ENCODE peak calls at places on chromosomes 16 and 17, in four cellular contexts. Y is uterus, Q is tibial artery, T is GM23338. V is an unnamed sample.

GRCh38 chr16:57480754-57481230 is 5.5 kb downstream of the DOK4 start:
- DNase-seq in Y (no peak), Q (peak), T (no peak), V (no peak)

GRCh38 chr17:28828294-28829040 is 14.1 kb downstream of the FAM222B start:
- DNase-seq in Y (no peak), Q (peak), T (no peak), V (no peak)

GRCh38 chr17:8956521-8956920 is 9.0 kb downstream of the PIK3R5 start:
- DNase-seq in Y (no peak), Q (no peak), T (no peak), V (no peak)

GRCh38 chr17:76523084-76524037 is 14.1 kb downstream of the CYGB start:
- DNase-seq in Y (peak), Q (no peak), T (peak), V (no peak)

GRCh38 chr16:88442811-88443576 is 10.1 kb upstream of the ZFPM1 start:
- DNase-seq in Y (peak), Q (peak), T (peak), V (peak)

GRCh38 chr16:54193656-54194007 is 93.0 kb downstream of the IRX3 start:
- DNase-seq in Y (peak), Q (peak), T (peak), V (peak)

GRCh38 chr16:57623251-57624043 is 5.0 kb upstream of the ADGRG1 start:
- DNase-seq in Y (peak), Q (no peak), T (peak), V (no peak)

GRCh38 chr16:19524356-19524865 is 669 bp downstream of the CCP110 start:
- DNase-seq in Y (no peak), Q (no peak), T (peak), V (no peak)

GRCh38 chr16:19294156-19294649 is 8.7 kb downstream of the CLEC19A start:
- DNase-seq in Y (peak), Q (peak), T (no peak), V (peak)

GRCh38 chr17:37614391-37614790 is 5.2 kb upstream of the SYNRG start:
- DNase-seq in Y (no peak), Q (no peak), T (no peak), V (no peak)

GRCh38 chr16:65062736-65063583 is 58.9 kb downstream of the CDH11 start:
- DNase-seq in Y (no peak), Q (no peak), T (no peak), V (no peak)

GRCh38 chr17:58786586-58787295 is 31.1 kb downstream of the PPM1E start:
- DNase-seq in Y (no peak), Q (no peak), T (no peak), V (no peak)

GRCh38 chr16:55615071-55615470 is 40.7 kb upstream of the SLC6A2 start:
- DNase-seq in Y (no peak), Q (no peak), T (no peak), V (no peak)

GRCh38 chr17:17971431-17972125 is 622 bp downstream of the TOM1L2 start:
- DNase-seq in Y (peak), Q (peak), T (no peak), V (peak)

GRCh38 chr17:27239046-27239445 is 54.9 kb upstream of the WSB1 start:
- DNase-seq in Y (no peak), Q (no peak), T (no peak), V (no peak)

GRCh38 chr17:72530409-72530808 is 409.6 kb downstream of the SOX9 start:
- DNase-seq in Y (no peak), Q (no peak), T (no peak), V (no peak)

GRCh38 chr17:75090871-75091854 is 3.4 kb downstream of the SLC16A5 start:
- DNase-seq in Y (no peak), Q (no peak), T (no peak), V (no peak)

GRCh38 chr17:68512967-68513474 is 791 bp downstream of the PRKAR1A start:
- DNase-seq in Y (no peak), Q (no peak), T (peak), V (peak)

GRCh38 chr17:68513932-68514331 is 1.7 kb downstream of the PRKAR1A start:
- DNase-seq in Y (no peak), Q (no peak), T (no peak), V (no peak)

GRCh38 chr17:68515238-68515637 is 3.0 kb downstream of the PRKAR1A start:
- DNase-seq in Y (no peak), Q (no peak), T (no peak), V (no peak)

GRCh38 chr17:68516732-68517131 is 4.5 kb downstream of the PRKAR1A start:
- DNase-seq in Y (no peak), Q (no peak), T (no peak), V (no peak)

GRCh38 chr17:68514809-68515208 is 2.6 kb downstream of the PRKAR1A start:
- DNase-seq in Y (no peak), Q (no peak), T (no peak), V (no peak)
- H3K4me3 ChIP-seq in Y (no peak), Q (peak), T (peak), V (peak)

GRCh38 chr17:44310188-44310587 is 1.8 kb downstream of the RUNDC3A start:
- DNase-seq in Y (no peak), Q (no peak), T (no peak), V (no peak)

GRCh38 chr17:44307387-44308186 is 814 bp upstream of the RUNDC3A start:
- DNase-seq in Y (no peak), Q (no peak), T (peak), V (no peak)

GRCh38 chr17:44308320-44308818 is at the start of gene RUNDC3A:
- DNase-seq in Y (peak), Q (peak), T (peak), V (peak)

GRCh38 chr17:44309472-44309871 is 1.1 kb downstream of the RUNDC3A start:
- DNase-seq in Y (no peak), Q (no peak), T (no peak), V (no peak)

GRCh38 chr17:44308865-44309264 is 464 bp downstream of the RUNDC3A start:
- DNase-seq in Y (no peak), Q (no peak), T (no peak), V (no peak)
- H3K4me3 ChIP-seq in Y (peak), Q (peak), T (peak), V (peak)

GRCh38 chr16:84594725-84595038 is 23.2 kb downstream of the COTL1 start:
- DNase-seq in Y (no peak), Q (no peak), T (peak), V (no peak)
- H3K4me3 ChIP-seq in Y (no peak), Q (no peak), T (no peak), V (no peak)

GRCh38 chr16:58685084-58685449 is 497 bp upstream of the SLC38A7 start:
- DNase-seq in Y (no peak), Q (no peak), T (no peak), V (no peak)
- H3K4me3 ChIP-seq in Y (peak), Q (peak), T (peak), V (peak)

GRCh38 chr17:50145532-50146229 is 4.8 kb downstream of the PPP1R9B start:
- DNase-seq in Y (no peak), Q (no peak), T (no peak), V (no peak)

GRCh38 chr17:50146230-50146926 is 4.1 kb downstream of the PPP1R9B start:
- DNase-seq in Y (no peak), Q (no peak), T (no peak), V (no peak)

GRCh38 chr17:50147841-50148225 is 2.6 kb downstream of the PPP1R9B start:
- DNase-seq in Y (no peak), Q (peak), T (no peak), V (no peak)

GRCh38 chr17:50148226-50149098 is 2.0 kb downstream of the PPP1R9B start:
- DNase-seq in Y (peak), Q (peak), T (peak), V (no peak)

GRCh38 chr17:50146927-50147640 is 3.4 kb downstream of the PPP1R9B start:
- DNase-seq in Y (no peak), Q (peak), T (no peak), V (no peak)
- H3K4me3 ChIP-seq in Y (peak), Q (peak), T (peak), V (peak)

GRCh38 chr16:68642047-68642435 is 3.1 kb upstream of the CDH3 start:
- DNase-seq in Y (no peak), Q (no peak), T (no peak), V (no peak)
- H3K4me3 ChIP-seq in Y (no peak), Q (no peak), T (peak), V (no peak)

DNA sequence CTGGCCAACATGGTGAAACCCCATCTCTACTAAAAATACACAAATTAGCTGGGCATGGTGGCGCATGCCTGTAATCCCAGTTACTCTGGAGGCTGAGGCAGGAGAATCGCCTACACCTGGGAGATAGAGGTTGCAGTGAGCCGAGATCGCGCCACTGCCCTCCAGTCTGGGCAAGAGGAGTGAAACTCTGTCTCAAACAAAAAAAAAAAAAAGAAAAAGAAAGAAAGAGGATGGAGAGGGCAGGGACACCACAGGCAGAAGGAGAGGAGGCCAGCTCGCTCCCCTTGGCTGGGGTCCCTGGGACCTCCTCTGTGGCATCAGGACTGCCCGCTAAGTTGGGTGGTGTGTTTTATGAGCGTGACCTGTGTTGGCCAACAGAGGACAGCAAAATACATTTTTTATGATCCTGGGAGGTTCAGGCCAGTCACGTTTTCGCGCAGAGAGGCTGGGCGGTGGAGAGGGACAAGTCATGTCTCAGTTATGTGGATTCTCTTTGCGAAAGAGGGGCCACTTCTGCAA is 229.6 kb downstream of the MRTFB start:
- DNase-seq in Y (peak), Q (peak), T (peak), V (peak)
- H3K4me3 ChIP-seq in Y (peak), Q (peak), T (peak), V (peak)

DNA sequence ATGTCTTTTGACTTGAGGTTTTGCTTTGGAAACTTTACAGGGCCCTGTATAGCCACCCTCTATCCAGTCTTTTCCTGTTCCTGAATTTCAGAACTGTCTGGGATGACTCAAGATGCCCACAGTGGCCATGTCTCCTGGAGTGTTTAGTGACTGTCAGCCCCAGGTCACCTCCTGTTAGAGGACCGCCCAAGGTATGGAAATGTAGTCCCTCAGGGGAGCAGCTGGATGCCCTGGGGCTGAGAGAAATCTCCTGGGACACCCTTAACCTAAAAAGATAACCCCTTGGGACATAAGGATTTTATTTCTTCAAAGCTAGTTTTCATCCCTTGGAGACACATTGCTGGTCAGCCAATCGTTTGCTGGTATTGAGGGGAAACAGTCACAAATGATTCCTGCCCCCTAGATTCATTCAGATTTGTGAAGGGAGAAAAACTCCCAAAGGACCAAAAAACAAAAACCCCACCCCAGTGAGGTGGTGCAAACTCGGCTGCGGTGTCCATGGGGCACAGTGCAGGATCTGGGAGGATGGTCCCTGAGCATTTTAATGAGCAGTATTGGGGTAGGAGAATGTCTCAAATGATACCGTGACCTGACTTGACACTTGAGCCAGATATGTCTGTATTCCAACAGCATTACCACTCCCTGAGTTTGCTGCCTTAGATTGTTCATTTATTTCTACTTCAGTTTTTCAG is 1.7 kb downstream of the ZNF267 start:
- DNase-seq in Y (no peak), Q (no peak), T (no peak), V (no peak)
- H3K4me3 ChIP-seq in Y (no peak), Q (peak), T (peak), V (peak)

GRCh38 chr17:39599665-39600468 is 7.9 kb downstream of the NEUROD2 start:
- DNase-seq in Y (no peak), Q (no peak), T (peak), V (no peak)
- H3K4me3 ChIP-seq in Y (no peak), Q (no peak), T (peak), V (no peak)

GRCh38 chr16:2858245-2859025 is 465 bp upstream of the PRSS22 start:
- DNase-seq in Y (no peak), Q (peak), T (peak), V (no peak)

GRCh38 chr16:2856686-2857450 is 1.1 kb downstream of the PRSS22 start:
- DNase-seq in Y (no peak), Q (peak), T (no peak), V (no peak)

GRCh38 chr16:2855536-2855935 is 2.4 kb downstream of the PRSS22 start:
- DNase-seq in Y (no peak), Q (peak), T (no peak), V (no peak)

GRCh38 chr16:2856061-2856670 is 1.8 kb downstream of the PRSS22 start:
- DNase-seq in Y (no peak), Q (peak), T (peak), V (no peak)

GRCh38 chr16:2857451-2858244 is at the start of gene PRSS22:
- DNase-seq in Y (no peak), Q (peak), T (peak), V (no peak)
- H3K4me3 ChIP-seq in Y (no peak), Q (no peak), T (peak), V (no peak)